ENCODE peak calls at places on chromosomes 11 and 22, in six cellular contexts. V, Y, M, K, D and I are unnamed samples.
A peak's percentile ranks its signal among the peaks of the same experiment; 100 is the strongest.

GRCh38 chr11:7430496-7430895 is 54.8 kb upstream of the OLFML1 start:
- DNase-seq in Y (no peak), K (no peak), M (no peak), D (no peak), V (no peak), I (no peak)

GRCh38 chr22:25759825-25760231 is 17.8 kb downstream of the MYO18B start:
- DNase-seq in D (no peak), Y (no peak), K (no peak), M (no peak), V (no peak), I (no peak)

GRCh38 chr11:119650251-119650650 is 78.7 kb downstream of the NECTIN1 start:
- DNase-seq in V (peak; percentile 85), M (no peak), Y (no peak), K (no peak), D (no peak), I (no peak)

GRCh38 chr11:125389339-125390166 is 106.5 kb downstream of the FEZ1 start:
- DNase-seq in D (no peak), M (no peak), V (no peak), K (no peak), Y (no peak), I (peak; percentile 44)

GRCh38 chr22:23103199-23103954 is 33.1 kb downstream of the GNAZ start:
- DNase-seq in K (no peak), Y (no peak), V (no peak), M (no peak), D (no peak), I (no peak)

GRCh38 chr11:35418282-35418846 is 994 bp downstream of the SLC1A2 start:
- DNase-seq in D (no peak), V (peak; percentile 86), Y (no peak), K (no peak), M (no peak), I (no peak)

GRCh38 chr22:26890870-26891269 is 233.5 kb downstream of the MIAT start:
- DNase-seq in Y (peak; percentile 7), V (peak; percentile 69), K (no peak), D (no peak), M (no peak), I (no peak)

GRCh38 chr22:47067911-47068654 is 305.6 kb downstream of the TBC1D22A start:
- DNase-seq in V (peak; percentile 15), K (no peak), M (no peak), Y (no peak), D (no peak), I (peak; percentile 9)

GRCh38 chr11:21774212-21774611 is 418.7 kb upstream of the ANO5 start:
- DNase-seq in V (peak; percentile 26), D (no peak), M (no peak), Y (no peak), K (no peak), I (no peak)

GRCh38 chr22:24138649-24139420 is 42.5 kb upstream of the SUSD2 start:
- DNase-seq in Y (no peak), D (no peak), K (no peak), V (no peak), M (no peak), I (no peak)

GRCh38 chr11:27216268-27217149 is 146.5 kb downstream of the CCDC34 start:
- DNase-seq in M (no peak), D (no peak), Y (no peak), V (no peak), K (no peak), I (no peak)